ENCODE peak calls at places on chromosome 9, in seven cellular contexts. X is astrocyte of the spinal cord, U is spleen, I is Peyer's patch, T is cardiac fibroblast, E is endodermal cell, Z is fibroblast of pulmonary artery. Y is an unnamed sample.

GRCh38 chr9:126650830-126651341 is 37.2 kb downstream of the LMX1B start:
- DNase-seq in E (no peak), Z (no peak), I (peak), U (no peak), T (no peak), X (no peak), Y (no peak)

GRCh38 chr9:100167912-100168775 is 69.1 kb downstream of the INVS start:
- DNase-seq in X (peak), Z (peak), E (peak), I (no peak), T (peak), U (no peak), Y (no peak)

GRCh38 chr9:128892223-128892892 is 10.4 kb downstream of the LRRC8A start:
- DNase-seq in U (peak), E (peak), X (peak), T (peak), Z (peak), I (peak), Y (no peak)

GRCh38 chr9:95182854-95183563 is 134.5 kb downstream of the FANCC start:
- DNase-seq in U (no peak), E (peak), X (peak), I (no peak), T (no peak), Z (peak), Y (no peak)

GRCh38 chr9:126319651-126320050 is 7.0 kb upstream of the MVB12B start:
- DNase-seq in U (no peak), X (no peak), Z (no peak), T (no peak), E (no peak), I (no peak), Y (no peak)

GRCh38 chr9:70765935-70766334 is 351.5 kb upstream of the KLF9 start:
- DNase-seq in Z (no peak), E (no peak), T (no peak), I (no peak), X (no peak), U (no peak), Y (no peak)

GRCh38 chr9:104743377-104743985 is 4.0 kb upstream of the NIPSNAP3A start:
- DNase-seq in X (peak), I (no peak), Z (peak), E (peak), T (peak), U (no peak), Y (peak)

GRCh38 chr9:100601216-100601615 is 23.3 kb downstream of the CAVIN4 start:
- DNase-seq in T (peak), I (peak), E (peak), U (no peak), X (peak), Z (peak), Y (peak)

GRCh38 chr9:134377976-134378375 is 51.7 kb downstream of the RXRA start:
- DNase-seq in E (no peak), U (no peak), I (peak), X (no peak), Z (no peak), T (no peak), Y (peak)

GRCh38 chr9:111572945-111573604 is 26.4 kb downstream of the PTGR1 start:
- DNase-seq in U (no peak), I (no peak), Z (peak), X (peak), T (peak), E (no peak), Y (no peak)

GRCh38 chr9:18796871-18797270 is 236.1 kb downstream of the SAXO1 start:
- DNase-seq in X (no peak), E (no peak), T (no peak), I (no peak), Z (no peak), U (no peak), Y (no peak)

GRCh38 chr9:35733109-35733541 is 659 bp downstream of the CREB3 start:
- DNase-seq in X (peak), U (no peak), Z (peak), I (no peak), T (peak), E (peak), Y (peak)

GRCh38 chr9:61671276-61671973 is 481.6 kb downstream of the SPATA31A7 start:
- DNase-seq in X (no peak), E (no peak), I (peak), Z (no peak), T (no peak), U (peak), Y (no peak)

GRCh38 chr9:11135856-11136255 is 523.1 kb upstream of the PTPRD start:
- DNase-seq in Z (no peak), U (no peak), E (no peak), X (no peak), I (no peak), T (no peak), Y (no peak)

GRCh38 chr9:77291714-77292113 is 114.4 kb downstream of the VPS13A start:
- DNase-seq in I (no peak), T (peak), X (no peak), E (peak), Z (peak), U (no peak), Y (peak)

GRCh38 chr9:121434946-121435345 is 64.7 kb downstream of the GGTA1 start:
- DNase-seq in T (peak), I (no peak), X (peak), Z (peak), E (no peak), U (no peak), Y (no peak)

GRCh38 chr9:129946596-129946995 is 96.4 kb downstream of the FNBP1 start:
- DNase-seq in Z (no peak), U (no peak), I (no peak), X (no peak), T (no peak), E (no peak), Y (no peak)

GRCh38 chr9:89418112-89418872 is 79.6 kb downstream of the SEMA4D start:
- DNase-seq in U (peak), X (no peak), Z (no peak), T (no peak), I (peak), E (no peak), Y (no peak)

GRCh38 chr9:89576404-89576824 is 28.4 kb upstream of the GADD45G start:
- DNase-seq in T (peak), I (no peak), X (peak), E (no peak), Z (peak), U (no peak), Y (no peak)

GRCh38 chr9:112285056-112285455 is 48.4 kb downstream of the PTBP3 start:
- DNase-seq in E (no peak), T (no peak), X (no peak), I (no peak), Z (no peak), U (no peak), Y (no peak)

GRCh38 chr9:17349816-17350215 is 215.0 kb downstream of the CNTLN start:
- DNase-seq in T (peak), X (peak), I (no peak), E (no peak), Z (peak), U (no peak), Y (no peak)

GRCh38 chr9:125631391-125632085 is 75.5 kb downstream of the MAPKAP1 start:
- DNase-seq in T (peak), E (no peak), U (no peak), I (no peak), X (peak), Z (peak), Y (peak)

GRCh38 chr9:70554881-70555280 is 140.4 kb upstream of the KLF9 start:
- DNase-seq in U (no peak), X (no peak), E (no peak), I (no peak), Z (no peak), T (no peak), Y (no peak)

GRCh38 chr9:133701321-133701980 is 36.7 kb downstream of the SARDH start:
- DNase-seq in X (no peak), Z (no peak), U (peak), T (no peak), I (no peak), E (no peak), Y (no peak)

DNA sequence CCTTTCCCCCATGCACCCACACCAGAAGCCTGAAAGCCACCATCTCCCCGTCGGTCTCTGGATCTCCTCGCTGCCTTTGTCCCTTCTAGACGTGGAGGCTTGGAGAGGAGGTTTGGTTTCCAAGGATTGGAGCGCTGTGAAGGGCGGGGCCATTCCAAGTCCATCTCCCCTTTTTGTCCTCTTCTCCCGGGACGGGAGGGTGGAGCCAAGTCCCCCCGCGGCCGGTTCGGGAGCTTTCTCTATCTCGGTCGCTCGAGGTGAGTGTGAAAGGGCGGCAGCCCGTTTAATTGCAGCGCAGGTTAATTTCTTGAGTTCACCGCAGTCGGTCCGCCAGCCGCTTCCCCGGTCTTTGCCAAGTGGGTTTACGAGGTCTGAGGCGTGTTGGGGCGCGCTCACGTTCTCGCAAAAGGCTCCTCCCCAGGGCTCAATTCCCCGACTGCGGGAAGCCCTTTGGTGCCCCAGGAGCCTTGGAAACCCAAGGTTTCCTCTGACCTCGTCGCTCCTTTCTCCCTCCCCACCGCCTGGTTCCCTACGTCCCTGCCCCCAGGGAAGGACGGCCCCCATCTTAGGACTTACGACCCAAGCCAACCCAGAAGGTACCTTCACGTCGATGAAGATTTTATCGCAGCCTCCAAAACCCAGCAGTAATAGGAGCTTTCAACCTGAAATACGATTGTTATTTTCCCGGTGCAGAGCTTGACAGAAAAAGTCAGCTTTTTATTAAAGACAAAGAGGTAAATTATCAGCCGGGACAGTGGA is 2.8 kb upstream of the ZNF462 start:
- DNase-seq in Z (peak), U (no peak), X (peak), I (peak), E (peak), T (peak), Y (no peak)
- H3K4me3 ChIP-seq in Z (peak), U (peak), X (peak), I (peak), E (peak), T (peak), Y (peak)

DNA sequence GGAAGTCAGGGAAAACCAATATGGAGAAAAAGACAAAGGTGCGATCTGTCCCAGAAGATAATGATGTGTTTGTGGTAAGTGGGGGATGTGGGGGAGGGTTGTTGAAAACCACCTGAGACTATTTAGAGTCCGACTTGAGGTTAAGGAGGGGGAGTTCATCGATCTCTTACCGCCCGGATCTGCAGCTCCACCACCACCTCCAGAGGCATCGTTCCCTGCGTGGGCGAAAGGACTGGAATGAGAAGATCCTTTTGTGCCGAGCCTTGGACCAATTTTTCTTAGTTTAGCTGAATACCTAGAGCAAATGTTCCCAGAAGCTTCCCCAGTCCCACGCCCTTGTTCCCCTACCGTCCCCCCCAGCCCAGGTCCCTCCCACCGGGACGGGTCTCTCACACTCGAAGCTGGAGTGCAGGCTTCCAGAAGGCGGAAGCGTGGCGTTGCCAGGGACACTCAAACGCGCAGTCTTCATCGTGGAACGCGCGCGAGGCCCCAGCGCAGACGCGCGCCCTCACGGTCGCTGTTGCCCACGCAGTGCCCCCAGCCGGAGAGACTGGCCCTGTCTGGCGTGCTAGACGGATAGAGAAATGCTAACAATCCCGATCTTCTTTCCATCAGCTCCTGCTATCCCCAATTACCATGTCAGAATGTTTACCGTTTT is at the start of gene SPATA6L:
- DNase-seq in E (peak), Z (peak), U (peak), I (peak), X (peak), T (peak), Y (no peak)
- TF ChIP-seq CTCF in E (peak), Z (peak), U (no peak), I (no peak), X (peak), T (no peak), Y (no peak)

DNA sequence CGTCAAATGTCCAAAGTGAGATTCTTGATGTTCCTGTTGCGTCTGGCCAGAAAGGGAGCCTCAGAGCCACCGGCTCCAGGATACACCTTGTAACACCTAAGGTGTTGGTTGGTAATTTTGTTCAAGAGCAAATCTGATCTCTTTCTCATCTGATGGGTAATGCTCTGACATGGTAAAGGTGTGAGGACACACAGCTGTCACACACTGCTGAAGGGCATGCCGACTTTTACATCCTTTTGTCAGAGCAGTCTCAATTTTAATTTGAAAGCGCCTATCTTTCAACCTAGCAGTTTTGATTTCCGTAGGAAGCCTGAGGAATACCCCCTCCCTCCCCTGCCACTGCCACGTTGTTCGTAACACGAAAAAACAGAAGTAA is 57.5 kb downstream of the TSTD2 start:
- DNase-seq in E (no peak), X (no peak), Z (no peak), T (no peak), U (peak), I (peak), Y (no peak)
- H3K4me3 ChIP-seq in E (no peak), X (no peak), Z (no peak), T (no peak), U (no peak), I (peak), Y (no peak)

DNA sequence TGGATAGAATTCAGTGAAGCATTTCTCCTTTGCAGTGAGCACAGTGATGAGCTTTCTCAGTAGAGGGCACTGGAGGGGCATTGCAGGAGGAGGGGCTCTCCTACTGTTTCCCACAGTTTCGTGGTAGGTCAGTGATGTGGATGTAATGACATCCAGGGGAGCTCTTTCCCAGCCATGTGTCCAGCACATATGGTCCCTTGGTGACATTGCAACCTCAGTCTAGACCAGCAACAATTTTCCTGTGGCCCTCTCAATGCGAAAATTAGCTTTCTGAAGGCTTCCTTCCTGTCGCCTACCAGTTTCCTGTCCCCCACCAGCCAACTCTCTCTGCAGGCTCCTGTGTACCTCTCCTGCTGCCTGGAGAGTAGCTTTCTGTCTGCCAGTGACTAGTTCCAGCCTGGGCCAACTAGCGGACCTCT is 6.9 kb upstream of the PDCL start:
- DNase-seq in Z (no peak), U (no peak), X (no peak), I (no peak), T (no peak), E (peak), Y (no peak)
- TF ChIP-seq CTCF in Z (no peak), U (no peak), X (peak), I (no peak), T (no peak), E (peak), Y (no peak)